ENCODE peak calls at places on chromosome 20, in six cellular contexts. B is activated T-cell treated with anti-CD3 and anti-CD28 coated beads, Interleukin-2, amount 50 U/mL, for 72 hours; M is AG20443; X is Calu3; F is GF-D8; T is tibial artery. J is an unnamed sample.

GRCh38 chr20:60583741-60584140 is 625.5 kb downstream of the CDH26 start:
- DNase-seq in B (no peak), M (no peak), X (no peak), F (no peak), T (no peak), J (no peak)

GRCh38 chr20:23399568-23400241 is 21.6 kb downstream of the NAPB start:
- DNase-seq in B (peak; percentile 31), M (peak; percentile 47), X (no peak), F (no peak), T (no peak), J (peak; percentile 34)

GRCh38 chr20:19692100-19692499 is 66.0 kb upstream of the RIN2 start:
- DNase-seq in B (no peak), M (no peak), X (no peak), F (no peak), T (no peak), J (peak; percentile 10)

GRCh38 chr20:49028684-49029083 is 17.4 kb upstream of the CSE1L start:
- DNase-seq in B (no peak), M (peak; percentile 67), X (no peak), F (no peak), T (no peak), J (no peak)

GRCh38 chr20:46955601-46956556 is 61.2 kb downstream of the EYA2 start:
- DNase-seq in B (no peak), M (no peak), X (no peak), F (no peak), T (no peak), J (no peak)

GRCh38 chr20:58818585-58819285 is 32.0 kb downstream of the GNAS-AS1 start:
- DNase-seq in B (peak; percentile 86), M (peak; percentile 59), X (no peak), F (no peak), T (no peak), J (peak; percentile 93)

GRCh38 chr20:19205999-19206398 is 6.4 kb upstream of the SLC24A3 start:
- DNase-seq in B (peak; percentile 64), M (peak; percentile 75), X (peak; percentile 62), F (no peak), T (peak; percentile 80), J (peak; percentile 60)

GRCh38 chr20:47681977-47682812 is 103.1 kb downstream of the SULF2 start:
- DNase-seq in B (no peak), M (peak; percentile 81), X (no peak), F (no peak), T (no peak), J (no peak)

GRCh38 chr20:32752458-32753250 is 9.4 kb upstream of the COMMD7 start:
- DNase-seq in B (no peak), M (peak; percentile 71), X (no peak), F (no peak), T (no peak), J (peak; percentile 76)

GRCh38 chr20:17688965-17689364 is 6.9 kb upstream of the RRBP1 start:
- DNase-seq in B (no peak), M (no peak), X (no peak), F (no peak), T (no peak), J (no peak)

GRCh38 chr20:32524871-32525501 is 60.1 kb downstream of the NOL4L start:
- DNase-seq in B (no peak), M (no peak), X (peak; percentile 38), F (no peak), T (peak; percentile 88), J (peak; percentile 49)

GRCh38 chr20:8693709-8694108 is 375.2 kb upstream of the PLCB4 start:
- DNase-seq in B (no peak), M (peak; percentile 71), X (no peak), F (no peak), T (no peak), J (no peak)

GRCh38 chr20:63642518-63643247 is 10.5 kb downstream of the STMN3 start:
- DNase-seq in B (no peak), M (no peak), X (no peak), F (no peak), T (no peak), J (peak; percentile 36)

GRCh38 chr20:6636209-6637159 is 131.0 kb upstream of the BMP2 start:
- DNase-seq in B (no peak), M (peak; percentile 66), X (peak; percentile 34), F (no peak), T (no peak), J (peak; percentile 55)

GRCh38 chr20:38935967-38936407 is 9.8 kb downstream of the FAM83D start:
- DNase-seq in B (no peak), M (no peak), X (no peak), F (no peak), T (no peak), J (no peak)

GRCh38 chr20:10524643-10525042 is 89.5 kb downstream of the SLX4IP start:
- DNase-seq in B (no peak), M (no peak), X (no peak), F (no peak), T (no peak), J (peak; percentile 43)

GRCh38 chr20:41411458-41411857 is 44.8 kb upstream of the EMILIN3 start:
- DNase-seq in B (no peak), M (peak; percentile 53), X (no peak), F (no peak), T (no peak), J (no peak)

GRCh38 chr20:46699651-46700359 is 9.6 kb upstream of the SLC2A10 start:
- DNase-seq in B (no peak), M (peak; percentile 35), X (peak; percentile 51), F (no peak), T (no peak), J (peak; percentile 48)

GRCh38 chr20:47233333-47234188 is 122.9 kb downstream of the ZMYND8 start:
- DNase-seq in B (no peak), M (no peak), X (no peak), F (no peak), T (no peak), J (no peak)

GRCh38 chr20:20759132-20759531 is 46.7 kb upstream of the RALGAPA2 start:
- DNase-seq in B (no peak), M (no peak), X (no peak), F (no peak), T (no peak), J (no peak)

GRCh38 chr20:10217517-10218410 is 866 bp upstream of the SNAP25 start:
- DNase-seq in B (peak; percentile 71), M (peak; percentile 48), X (peak; percentile 49), F (no peak), T (peak; percentile 83), J (peak; percentile 84)

GRCh38 chr20:19628570-19629134 is 129.4 kb upstream of the RIN2 start:
- DNase-seq in B (peak; percentile 59), M (peak; percentile 68), X (peak; percentile 59), F (no peak), T (no peak), J (peak; percentile 56)

GRCh38 chr20:46215913-46216707 is 92.2 kb downstream of the CDH22 start:
- DNase-seq in B (no peak), M (peak; percentile 64), X (peak; percentile 92), F (no peak), T (no peak), J (peak; percentile 94)

GRCh38 chr20:16488086-16488485 is 85.2 kb downstream of the KIF16B start:
- DNase-seq in B (no peak), M (no peak), X (no peak), F (no peak), T (no peak), J (no peak)

GRCh38 chr20:50848341-50848808 is 53.5 kb downstream of the BCAS4 start:
- DNase-seq in B (no peak), M (peak; percentile 43), X (no peak), F (no peak), T (peak; percentile 80), J (no peak)

GRCh38 chr20:18632196-18632789 is 44.4 kb downstream of the DTD1 start:
- DNase-seq in B (peak; percentile 53), M (peak; percentile 87), X (peak; percentile 45), F (peak; percentile 15), T (no peak), J (peak; percentile 65)

GRCh38 chr20:19560876-19561480 is 197.1 kb upstream of the RIN2 start:
- DNase-seq in B (no peak), M (no peak), X (no peak), F (no peak), T (no peak), J (no peak)

GRCh38 chr20:16378712-16379111 is 194.5 kb downstream of the KIF16B start:
- DNase-seq in B (no peak), M (no peak), X (no peak), F (no peak), T (no peak), J (no peak)

GRCh38 chr20:43744966-43745733 is 18.3 kb upstream of the GTSF1L start:
- DNase-seq in B (no peak), M (no peak), X (peak; percentile 31), F (peak; percentile 77), T (no peak), J (no peak)

GRCh38 chr20:63951398-63952209 is 4.6 kb downstream of the UCKL1 start:
- DNase-seq in B (no peak), M (no peak), X (no peak), F (no peak), T (no peak), J (no peak)

GRCh38 chr20:31704225-31705119 is 18.2 kb downstream of the BCL2L1 start:
- DNase-seq in B (no peak), M (peak; percentile 47), X (peak; percentile 97), F (no peak), T (no peak), J (peak; percentile 94)

GRCh38 chr20:62502496-62503095 is 26.8 kb upstream of the GATA5 start:
- DNase-seq in B (no peak), M (no peak), X (no peak), F (no peak), T (no peak), J (no peak)

GRCh38 chr20:47568019-47568418 is 66.3 kb downstream of the NCOA3 start:
- DNase-seq in B (no peak), M (peak; percentile 71), X (peak; percentile 44), F (no peak), T (no peak), J (peak; percentile 85)

GRCh38 chr20:329851-330232 is 4.5 kb downstream of the SOX12 start:
- DNase-seq in B (no peak), M (no peak), X (no peak), F (no peak), T (no peak), J (no peak)

GRCh38 chr20:58420798-58421496 is 31.9 kb downstream of the VAPB start:
- DNase-seq in B (no peak), M (peak; percentile 85), X (no peak), F (no peak), T (no peak), J (peak; percentile 20)

GRCh38 chr20:63191400-63191799 is 24.5 kb downstream of the YTHDF1 start:
- DNase-seq in B (no peak), M (no peak), X (peak; percentile 99), F (no peak), T (no peak), J (peak; percentile 76)

GRCh38 chr20:46694484-46694883 is 5.2 kb upstream of the TP53RK start:
- DNase-seq in B (no peak), M (peak; percentile 40), X (peak; percentile 46), F (no peak), T (no peak), J (peak; percentile 36)

GRCh38 chr20:11920083-11920482 is 2.4 kb downstream of the BTBD3 start:
- DNase-seq in B (no peak), M (no peak), X (no peak), F (no peak), T (no peak), J (no peak)

GRCh38 chr20:31485450-31486339 is 10.6 kb downstream of the REM1 start:
- DNase-seq in B (no peak), M (peak; percentile 82), X (no peak), F (no peak), T (peak; percentile 82), J (peak; percentile 45)

GRCh38 chr20:34539756-34540155 is 18.8 kb upstream of the MAP1LC3A start:
- DNase-seq in B (no peak), M (no peak), X (no peak), F (no peak), T (no peak), J (no peak)